ENCODE peak calls at places on chromosome 17, in six cellular contexts. Z is colonic mucosa, F is PC-9, S is heart right ventricle, G is hepatocyte, B is ovary. L is an unnamed sample. For H3K4me1, the result is how much of the 10 kb centered on the place peaks cover.

GRCh38 chr17:40348562-40349476 is 15.7 kb downstream of the GJD3 start:
- DNase-seq in S (peak), Z (peak), F (no peak), G (no peak), B (no peak), L (no peak)

GRCh38 chr17:35313875-35314409 is 59.5 kb downstream of the SLFN11 start:
- DNase-seq in B (no peak), S (peak), G (no peak), Z (no peak), F (no peak), L (no peak)

GRCh38 chr17:9284884-9285283 is 263.6 kb downstream of the NTN1 start:
- DNase-seq in Z (peak), F (no peak), B (no peak), S (peak), G (no peak), L (no peak)

GRCh38 chr17:35900693-35901487 is 20.7 kb upstream of the CCL5 start:
- DNase-seq in F (no peak), G (peak), Z (no peak), B (no peak), S (no peak), L (peak)

GRCh38 chr17:72631568-72631967 is 460.9 kb downstream of the SLC39A11 start:
- DNase-seq in Z (no peak), B (no peak), S (no peak), G (no peak), F (no peak), L (peak)

GRCh38 chr17:78613423-78613822 is 36.2 kb upstream of the DNAH17 start:
- DNase-seq in B (no peak), F (no peak), Z (no peak), S (no peak), G (no peak), L (no peak)

GRCh38 chr17:48153711-48154642 is 46.4 kb downstream of the SNX11 start:
- DNase-seq in G (peak), S (no peak), B (no peak), Z (peak), F (peak), L (peak)

GRCh38 chr17:67082110-67082509 is 37.8 kb downstream of the CACNG1 start:
- DNase-seq in Z (no peak), F (no peak), G (no peak), B (no peak), S (no peak), L (no peak)

GRCh38 chr17:63337579-63337978 is 108.5 kb downstream of the CYB561 start:
- DNase-seq in S (no peak), F (no peak), Z (no peak), B (no peak), G (no peak), L (no peak)

GRCh38 chr17:7014995-7015586 is 2.7 kb downstream of the RNASEK start:
- DNase-seq in Z (peak), F (no peak), S (no peak), B (no peak), G (peak), L (peak)
- H3K4me1 ChIP-seq in Z (under half), F (under half), S (half or more), B (under half), G (under half), L (under half)

DNA sequence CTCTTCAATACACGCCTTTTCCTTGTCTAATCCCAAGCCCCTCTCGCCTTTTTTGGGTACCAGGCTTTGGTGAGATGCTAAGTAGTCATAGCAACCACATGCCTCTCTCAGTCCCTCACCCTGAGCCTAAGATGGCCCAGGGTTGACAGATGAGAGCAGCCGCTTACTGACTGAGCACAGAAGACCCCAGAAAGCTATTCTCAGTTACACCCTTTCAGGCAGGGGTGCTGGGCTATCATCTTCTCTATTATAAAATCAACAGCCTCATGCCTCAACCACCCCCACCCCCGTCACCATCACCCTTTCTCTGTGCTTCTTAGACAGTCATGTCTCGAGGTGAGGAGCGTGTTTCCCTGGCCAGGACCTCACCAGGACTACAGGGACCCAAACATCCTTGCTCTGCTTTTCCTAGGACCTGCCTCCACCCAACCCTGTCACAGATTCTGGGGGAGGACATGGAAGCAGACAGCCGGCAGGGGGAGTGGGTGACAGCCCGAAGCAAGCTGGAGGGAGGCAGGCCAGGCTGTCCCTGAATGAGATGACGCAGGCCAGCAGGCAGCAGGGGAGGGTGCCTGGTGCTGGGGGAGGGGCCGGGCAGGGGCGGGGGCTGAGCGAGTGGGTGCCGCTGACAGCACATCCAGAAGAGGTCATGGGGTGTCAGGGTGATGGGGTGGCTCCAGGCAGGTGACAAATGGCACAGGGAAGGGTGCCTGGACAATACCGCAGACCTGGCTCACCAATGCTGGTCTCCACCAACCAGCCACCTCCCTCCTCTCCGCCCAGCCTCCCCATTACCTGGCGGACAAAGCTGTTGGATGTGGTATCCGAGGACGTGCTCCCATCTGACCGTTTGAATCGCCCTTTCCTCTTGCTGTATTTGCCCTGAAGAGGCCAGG is 3.1 kb downstream of the CACNB1 start:
- DNase-seq in F (no peak), B (no peak), S (peak), Z (no peak), G (peak), L (no peak)
- H3K4me3 ChIP-seq in F (no peak), B (no peak), S (no peak), Z (no peak), G (no peak), L (no peak)

GRCh38 chr17:12048843-12049473 is 28.3 kb downstream of the MAP2K4 start:
- DNase-seq in B (no peak), F (peak), Z (no peak), S (no peak), G (no peak), L (no peak)

GRCh38 chr17:12046786-12047185 is 26.1 kb downstream of the MAP2K4 start:
- DNase-seq in G (no peak), Z (no peak), F (no peak), B (no peak), S (no peak), L (no peak)

GRCh38 chr17:12047977-12048376 is 27.3 kb downstream of the MAP2K4 start:
- DNase-seq in B (no peak), Z (no peak), F (no peak), G (no peak), S (no peak), L (peak)

GRCh38 chr17:12053552-12053951 is 32.9 kb downstream of the MAP2K4 start:
- DNase-seq in Z (no peak), F (no peak), B (no peak), G (no peak), S (no peak), L (no peak)

DNA sequence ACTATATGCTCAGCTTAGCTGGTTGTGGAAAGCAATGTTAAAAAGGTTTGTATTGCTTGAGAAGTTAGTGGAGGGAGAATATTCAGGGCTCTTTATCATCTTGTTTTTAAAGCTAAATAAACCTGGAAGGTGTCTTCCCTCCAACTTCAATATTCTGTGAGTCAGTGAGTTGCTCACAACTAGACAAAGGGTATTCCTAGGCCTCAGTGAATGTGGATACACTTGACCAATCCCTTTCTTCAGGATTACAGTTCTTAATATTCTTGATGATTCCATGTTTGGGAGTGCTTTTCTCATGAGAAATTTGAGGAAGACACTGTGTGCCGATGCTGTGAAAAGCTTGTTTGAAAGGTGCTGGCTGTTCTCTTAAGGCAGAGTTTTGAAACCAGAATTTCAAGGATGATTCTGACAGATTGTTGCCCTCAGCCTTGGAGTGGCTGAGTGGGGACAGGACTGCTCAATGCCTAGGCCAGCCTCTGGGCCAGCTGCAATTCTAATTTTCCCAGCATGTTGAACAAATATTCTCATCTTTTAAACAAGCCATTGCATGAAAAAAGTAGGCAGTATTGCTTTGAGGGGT is 30.1 kb downstream of the MAP2K4 start:
- DNase-seq in S (no peak), G (no peak), B (no peak), F (no peak), Z (no peak), L (no peak)
- H3K27ac ChIP-seq in S (no peak), G (no peak), B (no peak), F (no peak), Z (no peak), L (no peak)

DNA sequence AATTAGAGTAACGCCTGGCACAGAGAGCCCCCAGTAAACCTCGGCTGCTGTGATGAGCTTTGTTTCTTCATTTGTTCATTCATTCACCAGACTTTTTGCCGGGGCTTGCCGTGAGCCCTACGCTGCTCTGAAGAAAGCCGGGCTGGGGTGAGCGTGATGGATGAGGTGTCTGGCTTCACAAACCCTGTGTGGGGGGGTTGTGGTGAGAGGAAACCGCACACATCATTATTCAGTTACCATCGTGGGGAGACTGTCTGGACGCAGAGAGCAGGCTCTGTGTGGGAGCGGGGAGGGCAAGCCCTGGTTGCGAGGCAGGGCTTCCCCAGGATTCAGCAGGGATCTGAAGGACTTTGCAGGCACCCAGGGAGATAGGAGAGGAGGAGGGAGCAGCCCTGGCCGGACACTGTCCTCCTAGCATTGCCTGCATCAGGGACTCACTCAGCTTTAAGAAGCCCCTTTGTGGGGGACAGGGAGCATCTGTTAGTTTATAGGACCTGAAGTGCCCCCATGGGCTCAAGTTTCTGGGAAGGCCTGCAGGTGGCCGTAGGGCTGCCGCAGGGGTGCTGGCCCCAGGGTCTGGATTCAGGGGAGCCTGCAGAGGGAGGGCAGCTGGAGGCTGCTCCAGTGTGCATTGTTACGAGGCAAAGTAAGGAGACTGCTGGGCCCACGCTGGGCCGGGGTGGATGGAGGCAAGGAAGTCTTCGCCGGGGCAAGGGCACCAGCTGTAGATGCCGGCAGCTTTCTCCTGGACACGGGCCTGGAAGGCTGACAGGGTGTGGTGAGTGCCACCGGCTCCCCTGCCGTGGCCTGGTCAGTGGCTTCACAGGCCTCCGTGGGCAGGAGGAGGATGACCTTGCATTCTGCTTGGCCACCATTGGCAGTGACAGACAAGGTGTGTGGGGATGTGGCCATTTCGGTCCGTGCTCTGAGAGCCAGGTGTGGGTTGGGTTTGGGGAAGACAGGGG is 334.5 kb downstream of the SEC14L1 start:
- DNase-seq in S (no peak), B (no peak), F (no peak), Z (no peak), G (peak), L (no peak)
- H3K4me1 ChIP-seq in S (half or more), B (half or more), F (under half), Z (under half), G (half or more), L (under half)

L was measured in SJCRH30.